ENCODE peak calls at places on chromosomes 12 and 14, in nine cellular contexts. Y is bronchial epithelial cell, O is A549, C is dorsolateral prefrontal cortex, U is mammary epithelial cell, W is AG09309, X is heart left ventricle, A is GM12878, K is HFF-Myc. P is an unnamed sample.

GRCh38 chr12:105024926-105025325 is 38.8 kb downstream of the NOPCHAP1 start:
- DNase-seq in A (no peak), O (no peak), X (no peak), W (no peak), Y (no peak), U (no peak), K (no peak), C (no peak), P (no peak)

GRCh38 chr12:5948696-5949095 is 3.6 kb upstream of the ANO2 start:
- DNase-seq in A (no peak), C (no peak), W (no peak), O (no peak), X (no peak), K (no peak), U (no peak), Y (no peak), P (no peak)

GRCh38 chr12:44589697-44590096 is 286.4 kb downstream of the NELL2 start:
- DNase-seq in K (no peak), Y (peak), U (peak), O (no peak), X (no peak), C (no peak), W (no peak), A (no peak), P (no peak)

GRCh38 chr12:49288412-49288853 is 6.5 kb upstream of the PRPH start:
- DNase-seq in A (peak), C (no peak), W (no peak), O (peak), U (peak), X (no peak), K (no peak), Y (peak), P (no peak)

GRCh38 chr14:20428802-20429201 is 7.2 kb downstream of the KLHL33 start:
- DNase-seq in X (no peak), W (no peak), O (no peak), U (no peak), Y (no peak), A (no peak), K (no peak), C (no peak), P (no peak)

GRCh38 chr12:91555981-91556380 is 373.4 kb upstream of the DCN start:
- DNase-seq in W (no peak), Y (no peak), A (no peak), K (no peak), C (no peak), X (no peak), O (no peak), U (no peak), P (no peak)

GRCh38 chr12:62783881-62784280 is 151.1 kb downstream of the PPM1H start:
- DNase-seq in A (no peak), X (no peak), K (no peak), O (no peak), U (no peak), Y (no peak), C (no peak), W (no peak), P (no peak)

GRCh38 chr14:102227184-102227964 is 77.6 kb downstream of the MOK start:
- DNase-seq in W (no peak), K (no peak), U (no peak), O (no peak), C (no peak), A (no peak), Y (no peak), X (no peak), P (no peak)

GRCh38 chr12:96513166-96513565 is 23.8 kb downstream of the CFAP54 start:
- DNase-seq in Y (peak), A (no peak), O (no peak), K (no peak), X (no peak), U (peak), C (no peak), W (no peak), P (no peak)

GRCh38 chr14:105919458-105920150 is 393.2 kb downstream of the TMEM121 start:
- DNase-seq in X (peak), W (no peak), A (no peak), O (no peak), K (no peak), U (no peak), C (peak), Y (no peak), P (no peak)

GRCh38 chr12:9039397-9039977 is 50.1 kb downstream of the KLRG1 start:
- DNase-seq in O (peak), W (peak), Y (peak), C (no peak), X (no peak), K (peak), A (no peak), U (peak), P (peak)

GRCh38 chr14:32129124-32129523 is 52.0 kb downstream of the ARHGAP5 start:
- DNase-seq in Y (peak), K (peak), X (no peak), W (no peak), A (no peak), C (no peak), U (peak), O (peak), P (no peak)

GRCh38 chr14:30387856-30388255 is 171.1 kb upstream of the G2E3 start:
- DNase-seq in C (no peak), X (no peak), O (no peak), Y (no peak), A (no peak), W (no peak), K (no peak), U (no peak), P (no peak)

GRCh38 chr12:68102731-68103130 is 56.8 kb downstream of the IFNG start:
- DNase-seq in A (no peak), X (no peak), O (no peak), Y (no peak), C (no peak), U (no peak), K (no peak), W (no peak), P (no peak)

GRCh38 chr14:99035712-99036593 is 236.0 kb downstream of the BCL11B start:
- DNase-seq in W (peak), X (peak), A (no peak), C (no peak), K (peak), O (peak), Y (peak), U (peak), P (no peak)

GRCh38 chr14:98070521-98070920 is 1201.5 kb downstream of the BCL11B start:
- DNase-seq in A (no peak), K (no peak), O (no peak), U (no peak), C (no peak), W (no peak), X (no peak), Y (peak), P (no peak)

GRCh38 chr14:71726639-71727085 is 205.6 kb upstream of the RGS6 start:
- DNase-seq in X (no peak), U (no peak), Y (no peak), K (no peak), O (no peak), A (no peak), C (no peak), W (no peak), P (no peak)

GRCh38 chr12:601976-602699 is 61.1 kb downstream of the NINJ2 start:
- DNase-seq in K (no peak), U (no peak), C (no peak), W (no peak), A (no peak), O (no peak), Y (peak), X (no peak), P (no peak)

GRCh38 chr12:43333650-43334043 is 218.4 kb downstream of the ADAMTS20 start:
- DNase-seq in W (no peak), X (no peak), A (no peak), K (no peak), C (no peak), U (no peak), O (no peak), Y (no peak), P (no peak)

GRCh38 chr12:87756721-87757120 is 272.5 kb downstream of the C12orf50 start:
- DNase-seq in O (peak), A (no peak), U (no peak), K (no peak), Y (no peak), C (no peak), X (no peak), W (no peak), P (no peak)

GRCh38 chr12:15532364-15532977 is 210.2 kb downstream of the PTPRO start:
- DNase-seq in K (peak), Y (peak), U (peak), O (peak), W (peak), A (peak), C (no peak), X (no peak), P (no peak)

GRCh38 chr12:7160183-7160582 is 29.3 kb upstream of the PEX5 start:
- DNase-seq in W (no peak), A (no peak), C (no peak), Y (no peak), K (no peak), O (no peak), U (no peak), X (no peak), P (no peak)

GRCh38 chr14:51304956-51305355 is 64.9 kb downstream of the TMX1 start:
- DNase-seq in U (peak), K (peak), W (peak), O (peak), X (no peak), C (no peak), Y (peak), A (no peak), P (no peak)

GRCh38 chr12:46786774-46787173 is 39.0 kb downstream of the SLC38A4 start:
- DNase-seq in K (no peak), Y (peak), A (no peak), C (no peak), U (peak), W (no peak), O (peak), X (no peak), P (no peak)

GRCh38 chr14:105171004-105171673 is 2.6 kb upstream of the JAG2 start:
- DNase-seq in K (no peak), Y (no peak), U (no peak), C (no peak), X (no peak), W (no peak), A (no peak), O (no peak), P (no peak)

GRCh38 chr14:63848890-63849289 is 3.9 kb upstream of the SYNE2 start:
- DNase-seq in O (no peak), Y (no peak), U (no peak), C (no peak), W (no peak), X (no peak), A (no peak), K (no peak), P (no peak)

GRCh38 chr14:95233702-95234241 is 76.4 kb upstream of the DICER1 start:
- DNase-seq in O (no peak), A (peak), U (no peak), W (no peak), K (no peak), Y (no peak), X (peak), C (no peak), P (no peak)

GRCh38 chr14:99157676-99158075 is 114.3 kb downstream of the BCL11B start:
- DNase-seq in A (no peak), X (no peak), O (no peak), C (no peak), U (no peak), Y (no peak), K (no peak), W (no peak), P (no peak)

GRCh38 chr12:114848661-114849060 is 164.7 kb upstream of the TBX3 start:
- DNase-seq in O (peak), W (peak), Y (no peak), A (no peak), U (peak), X (no peak), C (no peak), K (no peak), P (no peak)

GRCh38 chr14:89225607-89226006 is 191.4 kb downstream of the FOXN3 start:
- DNase-seq in O (no peak), K (no peak), C (no peak), U (no peak), W (no peak), Y (no peak), X (no peak), A (no peak), P (no peak)

GRCh38 chr12:94621662-94622359 is 28.5 kb downstream of the TMCC3 start:
- DNase-seq in A (peak), O (no peak), X (no peak), Y (peak), W (no peak), K (no peak), U (peak), C (no peak), P (no peak)

GRCh38 chr12:95600567-95600966 is 49.3 kb upstream of the USP44 start:
- DNase-seq in K (no peak), U (no peak), W (no peak), C (no peak), X (no peak), O (peak), Y (no peak), A (no peak), P (no peak)

GRCh38 chr12:34406996-34407300 is 384.7 kb downstream of the ALG10 start:
- DNase-seq in O (no peak), Y (no peak), W (no peak), A (no peak), K (no peak), X (peak), C (peak), U (no peak), P (no peak)

GRCh38 chr12:12379831-12380730 is 23.2 kb downstream of the BORCS5 start:
- DNase-seq in Y (no peak), X (no peak), W (no peak), O (no peak), K (no peak), C (no peak), A (no peak), U (no peak), P (no peak)

GRCh38 chr12:131065279-131065678 is 111.6 kb downstream of the ADGRD1 start:
- DNase-seq in A (no peak), K (no peak), X (no peak), C (no peak), Y (no peak), U (no peak), O (no peak), W (no peak), P (no peak)

DNA sequence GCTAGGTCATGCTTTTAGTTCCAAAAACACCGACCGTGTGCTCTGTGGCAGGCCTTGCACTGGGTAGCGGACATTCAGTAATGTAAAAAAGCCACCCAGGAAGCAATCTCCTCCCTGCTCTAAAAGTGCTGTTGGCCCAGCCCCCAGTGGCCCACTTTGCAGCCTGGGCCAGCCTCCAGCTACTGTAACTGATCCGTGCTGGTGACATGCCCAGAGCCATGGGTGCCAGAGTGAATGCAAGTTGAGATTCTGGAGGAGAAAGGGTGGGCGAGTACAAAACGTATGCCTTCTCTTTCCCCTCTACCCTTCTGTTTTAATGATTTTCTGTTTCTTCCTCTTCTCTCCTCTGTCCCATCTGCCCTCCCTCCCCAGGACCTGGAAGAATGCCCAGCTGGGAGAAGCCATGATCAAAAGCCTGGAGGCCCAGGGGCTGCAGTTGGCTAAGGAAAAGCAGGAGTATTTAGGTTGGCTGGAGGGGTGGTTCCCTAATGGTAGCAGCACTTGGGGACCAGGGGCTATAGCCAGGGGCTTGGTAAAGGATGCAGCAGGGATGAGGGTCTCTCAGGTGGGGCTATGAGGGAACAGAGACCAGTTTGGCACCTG is 16.9 kb downstream of the PLEKHD1 start:
- DNase-seq in U (no peak), C (peak), Y (no peak), A (no peak), O (no peak), W (no peak), K (no peak), X (peak), P (no peak)
- H3K4me3 ChIP-seq in U (no peak), C (no peak), Y (no peak), A (no peak), O (no peak), W (no peak), K (no peak), X (no peak), P (no peak)

DNA sequence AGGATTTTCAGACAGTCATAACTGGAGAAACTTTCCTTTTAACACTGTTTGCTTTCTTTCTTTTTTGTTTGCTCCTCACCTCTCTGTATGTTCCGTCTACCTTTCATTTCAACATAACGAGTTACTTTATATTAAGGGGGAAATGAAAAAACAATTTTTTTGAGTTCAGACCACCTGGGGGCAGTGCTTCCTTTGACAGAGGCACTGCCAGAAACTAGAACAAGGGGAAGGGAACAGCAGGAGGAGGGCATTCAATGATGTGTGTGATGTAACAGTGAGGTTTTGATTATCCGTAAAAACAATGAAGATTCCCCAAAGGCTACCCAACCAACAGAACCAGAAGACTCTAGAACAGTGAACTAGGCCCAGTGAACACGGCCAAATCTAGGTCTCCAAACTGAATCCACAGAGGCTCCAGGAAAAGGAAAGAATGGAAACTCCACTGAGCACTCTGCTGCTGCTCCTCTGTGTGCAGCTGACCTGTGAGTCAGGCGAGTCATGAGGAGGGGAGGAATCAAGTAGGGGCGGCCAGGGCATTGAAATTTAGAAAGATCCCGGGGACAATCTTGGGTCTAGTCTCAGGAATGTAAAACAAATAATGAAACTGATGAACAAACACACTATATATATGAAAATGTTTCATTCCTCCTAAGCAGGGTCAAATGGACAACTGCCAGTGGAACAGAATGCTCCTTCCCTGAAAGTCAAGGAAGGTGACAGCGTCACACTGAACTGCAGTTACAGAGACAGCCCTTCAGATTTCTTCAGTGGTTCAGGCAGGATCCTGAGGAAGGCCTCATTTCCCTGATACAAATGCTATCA is 323.5 kb downstream of the DAD1 start:
- DNase-seq in Y (peak), W (no peak), X (no peak), A (no peak), C (no peak), U (peak), O (no peak), K (no peak), P (no peak)
- TF ChIP-seq CTCF in Y (no peak), W (no peak), X (no peak), A (no peak), C (no peak), U (peak), O (no peak), K (no peak), P (peak)

GRCh38 chr12:108852674-108853073 is 4.7 kb downstream of the SSH1 start:
- DNase-seq in W (no peak), C (no peak), X (no peak), U (no peak), Y (peak), O (peak), K (no peak), A (no peak), P (no peak)
- H3K4me3 ChIP-seq in W (peak), C (no peak), X (peak), U (no peak), Y (no peak), O (peak), K (no peak), A (no peak), P (no peak)

DNA sequence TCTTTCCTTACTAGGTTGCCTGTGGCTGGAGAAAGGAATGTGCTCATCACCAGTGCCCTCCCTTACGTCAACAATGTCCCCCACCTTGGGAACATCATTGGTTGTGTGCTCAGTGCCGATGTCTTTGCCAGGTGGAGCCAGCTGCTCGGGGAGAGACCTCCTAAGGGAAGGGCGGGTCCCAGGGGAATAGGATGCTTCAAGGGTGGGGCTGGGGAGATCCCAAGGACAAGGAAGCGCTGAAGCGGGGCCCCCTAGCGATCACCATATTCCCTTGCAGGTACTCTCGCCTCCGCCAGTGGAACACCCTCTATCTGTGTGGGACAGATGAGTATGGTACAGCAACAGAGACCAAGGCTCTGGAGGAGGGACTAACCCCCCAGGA is 10.3 kb downstream of the MARS1 start:
- DNase-seq in X (no peak), W (no peak), O (no peak), K (no peak), C (no peak), U (no peak), Y (no peak), A (no peak), P (no peak)
- TF ChIP-seq CTCF in X (no peak), W (no peak), O (no peak), K (no peak), C (no peak), U (peak), Y (no peak), A (no peak), P (no peak)

DNA sequence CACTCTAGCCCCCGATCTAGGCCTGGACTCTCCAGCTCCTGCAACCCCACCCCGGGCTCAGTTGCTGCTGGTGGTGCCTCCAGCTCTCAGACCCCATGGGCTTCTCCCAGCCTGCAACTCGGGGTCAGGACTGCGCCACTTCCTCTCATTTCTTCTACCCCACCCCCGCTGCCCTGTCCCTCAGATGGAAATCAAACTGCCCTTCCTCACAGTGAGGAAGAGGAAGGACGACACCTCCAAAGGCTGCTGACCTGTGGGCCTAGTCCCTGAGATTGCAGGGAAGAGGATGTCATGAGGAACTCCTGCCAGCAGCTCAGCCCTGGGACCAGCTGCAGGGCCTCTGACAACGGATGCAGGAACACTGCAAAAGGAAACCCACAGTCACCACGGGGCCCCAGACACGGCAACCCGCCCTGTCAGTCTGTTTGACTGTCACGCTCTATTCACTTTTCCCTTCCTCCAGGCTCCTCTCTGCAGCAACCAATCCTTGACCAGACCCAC is 29.3 kb upstream of the PNMA1 start:
- DNase-seq in Y (no peak), X (peak), K (no peak), U (no peak), A (no peak), C (no peak), W (no peak), O (no peak), P (no peak)
- H3K4me3 ChIP-seq in Y (no peak), X (no peak), K (no peak), U (no peak), A (peak), C (no peak), W (no peak), O (no peak), P (no peak)

P was measured in LNCaP clone FGC.